ENCODE peak calls at places on chromosomes 11 and 22, in seven cellular contexts. W is body of pancreas; U is germinal center; D is coronary artery; P is prostate gland; C is iPS-NIHi11; G is activated naive CD4-positive, alpha-beta T cell. E is an unnamed sample.

GRCh38 chr11:6737872-6738466 is 33.8 kb downstream of the OR2AG2 start:
- DNase-seq in U (peak), D (no peak), C (peak), G (no peak), W (peak), P (no peak), E (peak)

GRCh38 chr11:82936261-82936660 is 34.7 kb downstream of the DDIAS start:
- DNase-seq in P (no peak), G (no peak), U (no peak), C (no peak), D (no peak), W (no peak), E (no peak)

GRCh38 chr11:69200331-69201047 is 44.8 kb downstream of the SMIM38 start:
- DNase-seq in C (peak), D (no peak), U (no peak), W (peak), G (no peak), P (no peak), E (no peak)

GRCh38 chr22:33842421-33843094 is 77.7 kb downstream of the LARGE1 start:
- DNase-seq in W (no peak), P (no peak), U (peak), D (no peak), C (no peak), G (no peak), E (no peak)

GRCh38 chr11:35106595-35106994 is 32.4 kb upstream of the CD44 start:
- DNase-seq in G (no peak), P (no peak), C (no peak), D (no peak), U (peak), W (no peak), E (no peak)

GRCh38 chr11:33172996-33173395 is 11.7 kb upstream of the CSTF3 start:
- DNase-seq in U (no peak), G (no peak), P (no peak), C (peak), W (no peak), D (no peak), E (no peak)

GRCh38 chr22:50697667-50698506 is 25.3 kb downstream of the SHANK3 start:
- DNase-seq in P (no peak), C (no peak), U (no peak), G (no peak), D (no peak), W (peak), E (no peak)

GRCh38 chr11:129289350-129290040 is 86.2 kb upstream of the BARX2 start:
- DNase-seq in D (no peak), G (no peak), P (no peak), C (no peak), W (no peak), U (no peak), E (no peak)

GRCh38 chr22:45757068-45757467 is 85.4 kb downstream of the ATXN10 start:
- DNase-seq in W (peak), D (no peak), C (peak), P (no peak), U (no peak), G (no peak), E (no peak)

GRCh38 chr11:27839226-27839913 is 139.1 kb upstream of the BDNF start:
- DNase-seq in U (peak), D (no peak), P (no peak), G (no peak), W (no peak), C (peak), E (no peak)

GRCh38 chr11:128749986-128750385 is 56.1 kb downstream of the FLI1 start:
- DNase-seq in C (no peak), G (no peak), W (no peak), D (no peak), U (no peak), P (no peak), E (no peak)

GRCh38 chr11:21774212-21774611 is 418.7 kb upstream of the ANO5 start:
- DNase-seq in D (no peak), W (peak), U (no peak), P (no peak), C (no peak), G (no peak), E (no peak)

GRCh38 chr22:31754813-31755212 is 994 bp downstream of the DEPDC5 start:
- DNase-seq in U (no peak), P (no peak), D (no peak), W (no peak), G (no peak), C (no peak), E (no peak)

GRCh38 chr11:12123177-12123576 is 12.8 kb downstream of the MICAL2 start:
- DNase-seq in U (no peak), G (no peak), P (no peak), D (no peak), C (no peak), W (no peak), E (no peak)

GRCh38 chr11:111846640-111847039 is 24.7 kb downstream of the ALG9 start:
- DNase-seq in D (no peak), G (no peak), W (no peak), P (no peak), U (no peak), C (no peak), E (no peak)

GRCh38 chr11:9250139-9250582 is 15.0 kb downstream of the DENND5A start:
- DNase-seq in U (no peak), W (no peak), G (no peak), C (no peak), D (no peak), P (no peak), E (peak)